ENCODE peak calls at places on chromosomes 4 and X, in eight cellular contexts. One of them, this sample, is unnamed.
A peak's percentile ranks its signal among the peaks of the same experiment; 100 is the strongest.

GRCh38 chr4:6362896-6363295 is 93.2 kb downstream of the WFS1 start:
- DNase-seq in lung: no peak
- DNase-seq in posterior vena cava: peak; percentile 52
- DNase-seq in stimulated activated CD4-positive, alpha-beta T cell treated with anti-CD3 and anti-CD28 coated beads, Interleukin-4, amount 100 ng/mL, for 4 hours: peak; percentile 11
- DNase-seq in mesothelial cell of epicardium: peak; percentile 67
- DNase-seq in stromal cell of bone marrow: no peak
- DNase-seq in NCI-H82: no peak
- DNase-seq in thoracic aorta: no peak
- DNase-seq in this sample: peak; percentile 29

GRCh38 chr4:20428410-20429160 is 176.9 kb downstream of the SLIT2 start:
- DNase-seq in mesothelial cell of epicardium: no peak
- DNase-seq in NCI-H82: no peak
- DNase-seq in thoracic aorta: no peak
- DNase-seq in stromal cell of bone marrow: no peak
- DNase-seq in posterior vena cava: no peak
- DNase-seq in stimulated activated CD4-positive, alpha-beta T cell treated with anti-CD3 and anti-CD28 coated beads, Interleukin-4, amount 100 ng/mL, for 4 hours: no peak
- DNase-seq in lung: no peak
- DNase-seq in this sample: no peak

GRCh38 chr4:151418385-151418784 is 9.4 kb downstream of the FHIP1A start:
- DNase-seq in stromal cell of bone marrow: peak; percentile 80
- DNase-seq in NCI-H82: no peak
- DNase-seq in thoracic aorta: no peak
- DNase-seq in posterior vena cava: no peak
- DNase-seq in lung: no peak
- DNase-seq in mesothelial cell of epicardium: no peak
- DNase-seq in stimulated activated CD4-positive, alpha-beta T cell treated with anti-CD3 and anti-CD28 coated beads, Interleukin-4, amount 100 ng/mL, for 4 hours: no peak
- DNase-seq in this sample: peak; percentile 54

GRCh38 chrX:24839331-24839730 is 145.6 kb downstream of the POLA1 start:
- DNase-seq in thoracic aorta: no peak
- DNase-seq in mesothelial cell of epicardium: no peak
- DNase-seq in posterior vena cava: no peak
- DNase-seq in stromal cell of bone marrow: no peak
- DNase-seq in stimulated activated CD4-positive, alpha-beta T cell treated with anti-CD3 and anti-CD28 coated beads, Interleukin-4, amount 100 ng/mL, for 4 hours: no peak
- DNase-seq in lung: no peak
- DNase-seq in NCI-H82: no peak
- DNase-seq in this sample: no peak

GRCh38 chr4:78693777-78694456 is 82.2 kb upstream of the BMP2K start:
- DNase-seq in thoracic aorta: no peak
- DNase-seq in mesothelial cell of epicardium: no peak
- DNase-seq in stimulated activated CD4-positive, alpha-beta T cell treated with anti-CD3 and anti-CD28 coated beads, Interleukin-4, amount 100 ng/mL, for 4 hours: no peak
- DNase-seq in posterior vena cava: no peak
- DNase-seq in lung: no peak
- DNase-seq in stromal cell of bone marrow: peak; percentile 35
- DNase-seq in NCI-H82: no peak
- DNase-seq in this sample: no peak

GRCh38 chr4:41693629-41694028 is 54.9 kb downstream of the PHOX2B start:
- DNase-seq in thoracic aorta: no peak
- DNase-seq in stromal cell of bone marrow: peak; percentile 10
- DNase-seq in stimulated activated CD4-positive, alpha-beta T cell treated with anti-CD3 and anti-CD28 coated beads, Interleukin-4, amount 100 ng/mL, for 4 hours: no peak
- DNase-seq in mesothelial cell of epicardium: no peak
- DNase-seq in posterior vena cava: no peak
- DNase-seq in lung: no peak
- DNase-seq in NCI-H82: peak; percentile 80
- DNase-seq in this sample: no peak

GRCh38 chr4:7808752-7809151 is 130.9 kb downstream of the AFAP1 start:
- DNase-seq in stromal cell of bone marrow: no peak
- DNase-seq in thoracic aorta: no peak
- DNase-seq in stimulated activated CD4-positive, alpha-beta T cell treated with anti-CD3 and anti-CD28 coated beads, Interleukin-4, amount 100 ng/mL, for 4 hours: no peak
- DNase-seq in posterior vena cava: no peak
- DNase-seq in NCI-H82: no peak
- DNase-seq in lung: no peak
- DNase-seq in mesothelial cell of epicardium: no peak
- DNase-seq in this sample: no peak

GRCh38 chr4:181319629-181320028 is 923.6 kb upstream of the TENM3 start:
- DNase-seq in mesothelial cell of epicardium: no peak
- DNase-seq in lung: no peak
- DNase-seq in NCI-H82: no peak
- DNase-seq in stimulated activated CD4-positive, alpha-beta T cell treated with anti-CD3 and anti-CD28 coated beads, Interleukin-4, amount 100 ng/mL, for 4 hours: no peak
- DNase-seq in thoracic aorta: no peak
- DNase-seq in stromal cell of bone marrow: no peak
- DNase-seq in posterior vena cava: no peak
- DNase-seq in this sample: no peak

GRCh38 chr4:71212216-71212615 is 126.6 kb upstream of the SLC4A4 start:
- DNase-seq in posterior vena cava: no peak
- DNase-seq in thoracic aorta: no peak
- DNase-seq in stromal cell of bone marrow: no peak
- DNase-seq in mesothelial cell of epicardium: no peak
- DNase-seq in stimulated activated CD4-positive, alpha-beta T cell treated with anti-CD3 and anti-CD28 coated beads, Interleukin-4, amount 100 ng/mL, for 4 hours: no peak
- DNase-seq in lung: no peak
- DNase-seq in NCI-H82: no peak
- DNase-seq in this sample: no peak

GRCh38 chrX:103309860-103310591 is 764 bp downstream of the BEX2 start:
- DNase-seq in mesothelial cell of epicardium: no peak
- DNase-seq in NCI-H82: peak; percentile 14
- DNase-seq in stimulated activated CD4-positive, alpha-beta T cell treated with anti-CD3 and anti-CD28 coated beads, Interleukin-4, amount 100 ng/mL, for 4 hours: peak; percentile 0
- DNase-seq in stromal cell of bone marrow: no peak
- DNase-seq in posterior vena cava: no peak
- DNase-seq in thoracic aorta: no peak
- DNase-seq in lung: no peak
- DNase-seq in this sample: no peak

GRCh38 chrX:15747626-15748173 is 9.6 kb downstream of the CA5B start:
- DNase-seq in posterior vena cava: no peak
- DNase-seq in stimulated activated CD4-positive, alpha-beta T cell treated with anti-CD3 and anti-CD28 coated beads, Interleukin-4, amount 100 ng/mL, for 4 hours: no peak
- DNase-seq in lung: no peak
- DNase-seq in NCI-H82: peak; percentile 29
- DNase-seq in thoracic aorta: no peak
- DNase-seq in stromal cell of bone marrow: no peak
- DNase-seq in mesothelial cell of epicardium: no peak
- DNase-seq in this sample: no peak

GRCh38 chrX:39809326-39809725 is 288.4 kb downstream of the BCOR start:
- DNase-seq in posterior vena cava: no peak
- DNase-seq in thoracic aorta: no peak
- DNase-seq in NCI-H82: no peak
- DNase-seq in stimulated activated CD4-positive, alpha-beta T cell treated with anti-CD3 and anti-CD28 coated beads, Interleukin-4, amount 100 ng/mL, for 4 hours: no peak
- DNase-seq in stromal cell of bone marrow: peak; percentile 49
- DNase-seq in mesothelial cell of epicardium: no peak
- DNase-seq in lung: no peak
- DNase-seq in this sample: no peak

GRCh38 chr4:95255396-95256107 is 293.2 kb downstream of the UNC5C start:
- DNase-seq in stimulated activated CD4-positive, alpha-beta T cell treated with anti-CD3 and anti-CD28 coated beads, Interleukin-4, amount 100 ng/mL, for 4 hours: no peak
- DNase-seq in NCI-H82: no peak
- DNase-seq in mesothelial cell of epicardium: no peak
- DNase-seq in posterior vena cava: no peak
- DNase-seq in thoracic aorta: no peak
- DNase-seq in stromal cell of bone marrow: peak; percentile 65
- DNase-seq in lung: no peak
- DNase-seq in this sample: no peak

GRCh38 chr4:179465131-179465797 is 2023.0 kb upstream of the AGA start:
- DNase-seq in posterior vena cava: no peak
- DNase-seq in stromal cell of bone marrow: no peak
- DNase-seq in mesothelial cell of epicardium: no peak
- DNase-seq in NCI-H82: no peak
- DNase-seq in stimulated activated CD4-positive, alpha-beta T cell treated with anti-CD3 and anti-CD28 coated beads, Interleukin-4, amount 100 ng/mL, for 4 hours: no peak
- DNase-seq in lung: no peak
- DNase-seq in thoracic aorta: no peak
- DNase-seq in this sample: no peak

GRCh38 chrX:150897371-150898319 is 823 bp downstream of the CD99L2 start:
- DNase-seq in thoracic aorta: no peak
- DNase-seq in posterior vena cava: no peak
- DNase-seq in stimulated activated CD4-positive, alpha-beta T cell treated with anti-CD3 and anti-CD28 coated beads, Interleukin-4, amount 100 ng/mL, for 4 hours: peak; percentile 40
- DNase-seq in stromal cell of bone marrow: no peak
- DNase-seq in mesothelial cell of epicardium: no peak
- DNase-seq in lung: no peak
- DNase-seq in NCI-H82: peak; percentile 58
- DNase-seq in this sample: no peak

GRCh38 chrX:20433376-20433775 is 166.7 kb upstream of the RPS6KA3 start:
- DNase-seq in lung: no peak
- DNase-seq in stimulated activated CD4-positive, alpha-beta T cell treated with anti-CD3 and anti-CD28 coated beads, Interleukin-4, amount 100 ng/mL, for 4 hours: no peak
- DNase-seq in mesothelial cell of epicardium: no peak
- DNase-seq in posterior vena cava: no peak
- DNase-seq in stromal cell of bone marrow: no peak
- DNase-seq in NCI-H82: no peak
- DNase-seq in thoracic aorta: no peak
- DNase-seq in this sample: no peak

GRCh38 chr4:123114915-123115756 is 192.7 kb upstream of the NUDT6 start:
- DNase-seq in lung: no peak
- DNase-seq in stromal cell of bone marrow: no peak
- DNase-seq in posterior vena cava: peak; percentile 78
- DNase-seq in NCI-H82: no peak
- DNase-seq in stimulated activated CD4-positive, alpha-beta T cell treated with anti-CD3 and anti-CD28 coated beads, Interleukin-4, amount 100 ng/mL, for 4 hours: no peak
- DNase-seq in mesothelial cell of epicardium: no peak
- DNase-seq in thoracic aorta: no peak
- DNase-seq in this sample: no peak

GRCh38 chrX:12494400-12495138 is 296.6 kb upstream of the PRPS2 start:
- DNase-seq in NCI-H82: no peak
- DNase-seq in stromal cell of bone marrow: no peak
- DNase-seq in posterior vena cava: no peak
- DNase-seq in mesothelial cell of epicardium: no peak
- DNase-seq in stimulated activated CD4-positive, alpha-beta T cell treated with anti-CD3 and anti-CD28 coated beads, Interleukin-4, amount 100 ng/mL, for 4 hours: no peak
- DNase-seq in lung: no peak
- DNase-seq in thoracic aorta: no peak
- DNase-seq in this sample: no peak

GRCh38 chr4:38017579-38017978 is 57.4 kb downstream of the PTTG2 start:
- DNase-seq in posterior vena cava: no peak
- DNase-seq in stromal cell of bone marrow: no peak
- DNase-seq in NCI-H82: no peak
- DNase-seq in stimulated activated CD4-positive, alpha-beta T cell treated with anti-CD3 and anti-CD28 coated beads, Interleukin-4, amount 100 ng/mL, for 4 hours: no peak
- DNase-seq in lung: no peak
- DNase-seq in thoracic aorta: no peak
- DNase-seq in mesothelial cell of epicardium: no peak
- DNase-seq in this sample: no peak

GRCh38 chrX:41382699-41383645 is 49.0 kb downstream of the DDX3X start:
- DNase-seq in NCI-H82: no peak
- DNase-seq in lung: no peak
- DNase-seq in thoracic aorta: no peak
- DNase-seq in stimulated activated CD4-positive, alpha-beta T cell treated with anti-CD3 and anti-CD28 coated beads, Interleukin-4, amount 100 ng/mL, for 4 hours: no peak
- DNase-seq in mesothelial cell of epicardium: no peak
- DNase-seq in posterior vena cava: no peak
- DNase-seq in stromal cell of bone marrow: peak; percentile 34
- DNase-seq in this sample: peak; percentile 25

GRCh38 chr4:37765741-37766140 is 60.7 kb upstream of the PGM2 start:
- DNase-seq in posterior vena cava: no peak
- DNase-seq in stromal cell of bone marrow: no peak
- DNase-seq in lung: no peak
- DNase-seq in mesothelial cell of epicardium: no peak
- DNase-seq in NCI-H82: no peak
- DNase-seq in stimulated activated CD4-positive, alpha-beta T cell treated with anti-CD3 and anti-CD28 coated beads, Interleukin-4, amount 100 ng/mL, for 4 hours: no peak
- DNase-seq in thoracic aorta: no peak
- DNase-seq in this sample: no peak

GRCh38 chr4:53913098-53913497 is 151.3 kb downstream of the CHIC2 start:
- DNase-seq in mesothelial cell of epicardium: no peak
- DNase-seq in stromal cell of bone marrow: no peak
- DNase-seq in posterior vena cava: no peak
- DNase-seq in thoracic aorta: no peak
- DNase-seq in lung: no peak
- DNase-seq in stimulated activated CD4-positive, alpha-beta T cell treated with anti-CD3 and anti-CD28 coated beads, Interleukin-4, amount 100 ng/mL, for 4 hours: no peak
- DNase-seq in NCI-H82: no peak
- DNase-seq in this sample: no peak

GRCh38 chr4:178633263-178633662 is 1191.0 kb upstream of the AGA start:
- DNase-seq in lung: no peak
- DNase-seq in mesothelial cell of epicardium: no peak
- DNase-seq in stimulated activated CD4-positive, alpha-beta T cell treated with anti-CD3 and anti-CD28 coated beads, Interleukin-4, amount 100 ng/mL, for 4 hours: no peak
- DNase-seq in posterior vena cava: no peak
- DNase-seq in thoracic aorta: no peak
- DNase-seq in stromal cell of bone marrow: no peak
- DNase-seq in NCI-H82: peak; percentile 2
- DNase-seq in this sample: no peak

GRCh38 chr4:1460967-1461868 is 55.0 kb upstream of the NKX1-1 start:
- DNase-seq in stimulated activated CD4-positive, alpha-beta T cell treated with anti-CD3 and anti-CD28 coated beads, Interleukin-4, amount 100 ng/mL, for 4 hours: no peak
- DNase-seq in NCI-H82: no peak
- DNase-seq in thoracic aorta: no peak
- DNase-seq in posterior vena cava: peak; percentile 61
- DNase-seq in stromal cell of bone marrow: no peak
- DNase-seq in mesothelial cell of epicardium: no peak
- DNase-seq in lung: no peak
- DNase-seq in this sample: no peak

GRCh38 chrX:5971300-5971699 is 257.4 kb downstream of the NLGN4X start:
- DNase-seq in lung: no peak
- DNase-seq in posterior vena cava: no peak
- DNase-seq in stimulated activated CD4-positive, alpha-beta T cell treated with anti-CD3 and anti-CD28 coated beads, Interleukin-4, amount 100 ng/mL, for 4 hours: no peak
- DNase-seq in stromal cell of bone marrow: peak; percentile 28
- DNase-seq in NCI-H82: no peak
- DNase-seq in mesothelial cell of epicardium: no peak
- DNase-seq in thoracic aorta: no peak
- DNase-seq in this sample: no peak

GRCh38 chr4:88159137-88159725 is 792 bp upstream of the ABCG2 start:
- DNase-seq in stromal cell of bone marrow: no peak
- DNase-seq in lung: no peak
- DNase-seq in thoracic aorta: no peak
- DNase-seq in mesothelial cell of epicardium: no peak
- DNase-seq in posterior vena cava: no peak
- DNase-seq in NCI-H82: no peak
- DNase-seq in stimulated activated CD4-positive, alpha-beta T cell treated with anti-CD3 and anti-CD28 coated beads, Interleukin-4, amount 100 ng/mL, for 4 hours: no peak
- DNase-seq in this sample: peak; percentile 12

GRCh38 chr4:2365054-2365912 is 53.2 kb downstream of the ZFYVE28 start:
- DNase-seq in thoracic aorta: no peak
- DNase-seq in NCI-H82: no peak
- DNase-seq in lung: no peak
- DNase-seq in stimulated activated CD4-positive, alpha-beta T cell treated with anti-CD3 and anti-CD28 coated beads, Interleukin-4, amount 100 ng/mL, for 4 hours: no peak
- DNase-seq in posterior vena cava: peak; percentile 77
- DNase-seq in stromal cell of bone marrow: no peak
- DNase-seq in mesothelial cell of epicardium: no peak
- DNase-seq in this sample: no peak

GRCh38 chr4:69907151-69907550 is 23.7 kb upstream of the CSN1S1 start:
- DNase-seq in stromal cell of bone marrow: no peak
- DNase-seq in thoracic aorta: no peak
- DNase-seq in lung: no peak
- DNase-seq in stimulated activated CD4-positive, alpha-beta T cell treated with anti-CD3 and anti-CD28 coated beads, Interleukin-4, amount 100 ng/mL, for 4 hours: no peak
- DNase-seq in mesothelial cell of epicardium: no peak
- DNase-seq in posterior vena cava: no peak
- DNase-seq in NCI-H82: no peak
- DNase-seq in this sample: no peak